ENCODE peak calls at places on chromosomes 4 and X, in seven cellular contexts. O is psoas muscle, D is neural crest cell, T is HFFc6, X is fibroblast of pulmonary artery, B is cardiac muscle cell, L is thyroid gland. H is an unnamed sample.

GRCh38 chr4:176193898-176194297 is 1.5 kb downstream of the SPATA4 start:
- DNase-seq in D (no peak), B (no peak), L (no peak), T (peak), X (peak), O (no peak), H (no peak)

GRCh38 chr4:186684889-186685309 is 38.8 kb downstream of the FAT1 start:
- DNase-seq in T (no peak), B (peak), L (no peak), D (no peak), X (no peak), O (no peak), H (no peak)

GRCh38 chr4:15376594-15376993 is 51.2 kb upstream of the C1QTNF7 start:
- DNase-seq in T (peak), X (no peak), L (no peak), D (no peak), O (no peak), B (no peak), H (no peak)

GRCh38 chr4:69881173-69881773 is 21.3 kb upstream of the SULT1E1 start:
- DNase-seq in L (peak), D (no peak), T (no peak), X (peak), B (peak), O (no peak), H (no peak)

GRCh38 chrX:12292996-12293765 is 154.9 kb downstream of the FRMPD4 start:
- DNase-seq in B (no peak), T (peak), L (no peak), D (no peak), X (peak), O (no peak), H (no peak)

GRCh38 chr4:130486186-130486585 is 1390.2 kb downstream of the C4orf33 start:
- DNase-seq in X (peak), B (peak), L (no peak), O (no peak), T (peak), D (no peak), H (no peak)

GRCh38 chr4:123034023-123034422 is 111.6 kb upstream of the NUDT6 start:
- DNase-seq in B (no peak), T (no peak), X (no peak), L (no peak), O (no peak), D (no peak), H (no peak)

GRCh38 chr4:127479031-127479622 is 153.6 kb upstream of the INTU start:
- DNase-seq in X (peak), O (no peak), B (peak), D (peak), T (peak), L (no peak), H (no peak)

GRCh38 chr4:168580228-168580627 is 83.4 kb downstream of the PALLD start:
- DNase-seq in D (no peak), L (no peak), X (no peak), B (no peak), T (no peak), O (no peak), H (no peak)

GRCh38 chr4:57312296-57312695 is 202.1 kb upstream of the IGFBP7 start:
- DNase-seq in B (no peak), T (no peak), X (no peak), D (no peak), O (no peak), L (no peak), H (no peak)

GRCh38 chr4:8867624-8868320 is 3.9 kb downstream of the HMX1 start:
- DNase-seq in D (no peak), L (no peak), B (no peak), O (no peak), X (no peak), T (no peak), H (no peak)

GRCh38 chr4:187612211-187612780 is 383.3 kb upstream of the ZFP42 start:
- DNase-seq in D (no peak), O (no peak), L (no peak), B (no peak), T (no peak), X (no peak), H (no peak)

GRCh38 chr4:159435561-159436023 is 332.7 kb downstream of the RAPGEF2 start:
- DNase-seq in D (no peak), L (no peak), T (no peak), X (no peak), B (no peak), O (no peak), H (no peak)

GRCh38 chr4:116952530-116953108 is 132.8 kb downstream of the TRAM1L1 start:
- DNase-seq in O (no peak), T (no peak), X (no peak), D (no peak), L (no peak), B (no peak), H (no peak)

DNA sequence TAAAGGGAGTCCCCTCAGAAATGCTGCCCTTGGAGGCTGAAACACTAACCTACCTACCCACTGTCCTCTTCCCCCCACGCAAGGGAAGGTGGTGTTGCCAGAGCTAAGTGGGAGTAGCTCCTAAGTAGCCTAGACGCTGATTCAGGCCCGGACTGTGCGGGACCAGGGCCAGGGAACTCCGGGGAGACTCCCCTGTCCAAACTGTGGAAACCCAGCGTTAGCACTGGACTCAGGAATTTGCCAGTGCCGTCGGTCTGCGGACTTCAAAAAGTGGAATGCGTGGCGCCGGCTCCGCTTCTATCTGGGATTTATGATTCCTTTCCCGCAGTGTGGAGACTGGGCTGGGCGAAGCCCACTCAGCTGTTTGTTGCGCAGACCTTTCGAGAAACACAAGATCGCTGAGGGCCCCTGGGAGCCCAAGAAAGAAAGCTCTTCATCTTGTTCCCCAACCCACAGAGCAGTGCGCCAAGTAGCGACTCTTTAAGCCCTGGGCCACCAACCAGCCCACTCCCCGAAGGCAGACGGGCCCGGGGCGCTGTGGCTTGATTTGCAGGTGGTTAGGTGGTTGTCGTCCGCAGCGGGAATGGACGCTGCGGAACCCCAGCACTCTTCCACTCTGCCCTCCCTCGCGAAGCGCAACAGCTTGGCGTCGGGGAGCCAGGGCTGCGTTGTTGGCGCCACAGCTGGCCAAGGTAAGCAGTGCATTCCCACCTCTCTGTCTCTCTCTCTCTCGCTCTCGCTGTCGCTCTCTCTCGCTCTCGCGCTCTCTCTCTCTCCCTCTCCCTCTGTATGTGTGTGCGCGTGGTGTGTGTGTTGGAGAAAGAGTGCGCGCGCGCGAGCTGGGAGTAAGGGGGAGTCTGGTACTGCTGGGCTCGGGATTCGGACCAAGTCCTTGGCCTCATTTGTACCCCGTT is 2.0 kb downstream of the TMEM255A start:
- DNase-seq in L (peak), D (no peak), O (peak), B (peak), X (peak), T (no peak), H (peak)
- TF ChIP-seq CTCF in L (peak), D (peak), O (peak), B (peak), X (peak), T (peak), H (no peak)

GRCh38 chrX:93538575-93538974 is 134.8 kb downstream of the NAP1L3 start:
- DNase-seq in L (no peak), T (no peak), O (no peak), B (peak), D (no peak), X (no peak), H (no peak)
- TF ChIP-seq CTCF in L (peak), T (peak), O (no peak), B (no peak), D (peak), X (no peak), H (peak)

DNA sequence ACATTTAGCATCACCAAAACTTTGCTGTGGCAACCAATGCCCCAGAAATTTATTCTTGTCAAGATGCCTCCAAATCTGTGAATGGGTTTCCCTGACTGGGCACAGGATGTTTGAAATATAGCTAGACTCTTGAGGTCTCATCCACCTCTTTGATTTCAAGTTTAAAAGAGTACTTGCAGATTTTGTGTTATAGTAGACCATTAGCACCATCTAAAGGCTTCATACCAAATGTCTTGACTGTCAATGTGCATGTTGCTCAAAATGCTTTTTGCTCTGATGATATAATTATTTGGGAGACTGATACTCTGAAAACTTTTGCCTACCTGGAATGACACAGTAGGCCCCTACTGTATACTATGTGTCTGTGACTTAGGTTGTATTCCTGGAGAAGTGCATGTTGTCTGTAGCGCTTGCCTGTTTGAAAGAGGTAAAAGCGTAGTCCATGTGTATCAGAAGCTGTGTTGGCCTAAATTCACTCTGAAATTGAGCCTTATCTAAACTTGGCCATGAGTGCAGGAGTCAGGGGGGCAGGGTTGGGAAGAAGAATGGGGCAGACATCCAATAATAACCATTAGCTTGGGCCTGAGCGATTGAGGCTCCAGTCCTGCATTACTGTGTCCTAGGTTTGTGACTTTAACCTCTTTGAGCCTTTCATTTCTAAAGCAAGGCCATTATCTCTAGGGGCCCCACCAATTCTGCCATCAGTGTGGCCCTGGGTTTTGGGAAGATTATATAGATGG is 33.8 kb downstream of the NDP start:
- DNase-seq in X (peak), D (no peak), B (no peak), O (no peak), L (no peak), T (no peak), H (no peak)
- TF ChIP-seq CTCF in X (no peak), D (no peak), B (peak), O (peak), L (no peak), T (no peak), H (no peak)

GRCh38 chrX:50594788-50595187 is 124.2 kb upstream of the DGKK start:
- DNase-seq in O (no peak), B (no peak), L (no peak), T (no peak), D (no peak), X (peak), H (peak)
- TF ChIP-seq CTCF in O (no peak), B (no peak), L (no peak), T (no peak), D (no peak), X (no peak), H (no peak)

GRCh38 chr4:27702710-27703431 is 842.2 kb downstream of the STIM2 start:
- DNase-seq in D (peak), L (no peak), B (peak), T (no peak), X (no peak), O (no peak), H (peak)
- TF ChIP-seq CTCF in D (peak), L (no peak), B (no peak), T (peak), X (no peak), O (no peak), H (peak)

GRCh38 chrX:23389196-23389792 is 54.6 kb downstream of the PTCHD1 start:
- DNase-seq in L (no peak), X (no peak), B (peak), T (no peak), D (no peak), O (no peak), H (no peak)

GRCh38 chrX:23394421-23394820 is 59.8 kb downstream of the PTCHD1 start:
- DNase-seq in T (no peak), D (no peak), O (no peak), X (no peak), B (no peak), L (peak), H (no peak)

GRCh38 chrX:23390979-23391378 is 56.3 kb downstream of the PTCHD1 start:
- DNase-seq in T (no peak), L (no peak), X (no peak), O (no peak), D (no peak), B (no peak), H (no peak)

GRCh38 chrX:23387826-23388225 is 53.2 kb downstream of the PTCHD1 start:
- DNase-seq in O (no peak), L (no peak), X (no peak), D (no peak), T (no peak), B (no peak), H (no peak)

GRCh38 chrX:23392195-23392594 is 57.5 kb downstream of the PTCHD1 start:
- DNase-seq in T (no peak), D (no peak), O (no peak), B (no peak), X (no peak), L (no peak), H (no peak)
- TF ChIP-seq CTCF in T (no peak), D (no peak), O (no peak), B (no peak), X (no peak), L (no peak), H (no peak)